ENCODE peak calls at places on chromosome 5, in ten cellular contexts. One of them, this sample, is unnamed.

GRCh38 chr5:178453224-178453623 is 137.0 kb downstream of the COL23A1 start:
- DNase-seq in adrenal gland: no peak
- DNase-seq in heart left ventricle: no peak
- DNase-seq in AG04450: no peak
- DNase-seq in ovary: no peak
- DNase-seq in uterus: no peak
- DNase-seq in right atrium auricular region: no peak
- DNase-seq in suprapubic skin: no peak
- DNase-seq in HCT116: no peak
- DNase-seq in PC-3: peak
- DNase-seq in this sample: peak

GRCh38 chr5:76692651-76693050 is 23.3 kb upstream of the F2R start:
- DNase-seq in heart left ventricle: no peak
- DNase-seq in adrenal gland: no peak
- DNase-seq in right atrium auricular region: no peak
- DNase-seq in ovary: no peak
- DNase-seq in HCT116: no peak
- DNase-seq in PC-3: no peak
- DNase-seq in suprapubic skin: no peak
- DNase-seq in AG04450: no peak
- DNase-seq in uterus: no peak
- DNase-seq in this sample: no peak

GRCh38 chr5:137470111-137470920 is 28.8 kb downstream of the SPOCK1 start:
- DNase-seq in right atrium auricular region: peak
- DNase-seq in PC-3: peak
- DNase-seq in ovary: no peak
- DNase-seq in uterus: no peak
- DNase-seq in adrenal gland: peak
- DNase-seq in heart left ventricle: peak
- DNase-seq in AG04450: peak
- DNase-seq in suprapubic skin: peak
- DNase-seq in HCT116: no peak
- DNase-seq in this sample: no peak

GRCh38 chr5:149667084-149667826 is 62.9 kb upstream of the PPARGC1B start:
- DNase-seq in PC-3: peak
- DNase-seq in AG04450: no peak
- DNase-seq in adrenal gland: peak
- DNase-seq in ovary: no peak
- DNase-seq in uterus: no peak
- DNase-seq in suprapubic skin: no peak
- DNase-seq in heart left ventricle: no peak
- DNase-seq in HCT116: peak
- DNase-seq in right atrium auricular region: no peak
- DNase-seq in this sample: no peak

GRCh38 chr5:113202904-113203716 is 226.5 kb downstream of the DCP2 start:
- DNase-seq in ovary: peak
- DNase-seq in PC-3: no peak
- DNase-seq in uterus: no peak
- DNase-seq in HCT116: peak
- DNase-seq in suprapubic skin: peak
- DNase-seq in AG04450: no peak
- DNase-seq in heart left ventricle: peak
- DNase-seq in right atrium auricular region: peak
- DNase-seq in adrenal gland: no peak
- DNase-seq in this sample: peak

GRCh38 chr5:66246621-66247020 is 102.5 kb downstream of the SREK1 start:
- DNase-seq in uterus: no peak
- DNase-seq in ovary: no peak
- DNase-seq in AG04450: peak
- DNase-seq in PC-3: peak
- DNase-seq in adrenal gland: no peak
- DNase-seq in right atrium auricular region: no peak
- DNase-seq in HCT116: no peak
- DNase-seq in suprapubic skin: no peak
- DNase-seq in heart left ventricle: no peak
- DNase-seq in this sample: no peak

GRCh38 chr5:139652788-139653241 is 4.7 kb downstream of the CXXC5 start:
- DNase-seq in adrenal gland: no peak
- DNase-seq in ovary: no peak
- DNase-seq in HCT116: no peak
- DNase-seq in uterus: no peak
- DNase-seq in right atrium auricular region: no peak
- DNase-seq in PC-3: no peak
- DNase-seq in heart left ventricle: no peak
- DNase-seq in suprapubic skin: no peak
- DNase-seq in AG04450: no peak
- DNase-seq in this sample: no peak

GRCh38 chr5:94154672-94155071 is 413.3 kb upstream of the POU5F2 start:
- DNase-seq in PC-3: no peak
- DNase-seq in heart left ventricle: no peak
- DNase-seq in right atrium auricular region: no peak
- DNase-seq in AG04450: no peak
- DNase-seq in adrenal gland: no peak
- DNase-seq in ovary: no peak
- DNase-seq in uterus: no peak
- DNase-seq in HCT116: no peak
- DNase-seq in suprapubic skin: no peak
- DNase-seq in this sample: no peak

GRCh38 chr5:42655982-42656660 is 100.5 kb upstream of the CCDC152 start:
- DNase-seq in AG04450: no peak
- DNase-seq in heart left ventricle: no peak
- DNase-seq in uterus: no peak
- DNase-seq in HCT116: no peak
- DNase-seq in ovary: no peak
- DNase-seq in adrenal gland: peak
- DNase-seq in PC-3: peak
- DNase-seq in suprapubic skin: no peak
- DNase-seq in right atrium auricular region: no peak
- DNase-seq in this sample: no peak

GRCh38 chr5:37816883-37817282 is 23.0 kb downstream of the GDNF start:
- DNase-seq in right atrium auricular region: no peak
- DNase-seq in AG04450: no peak
- DNase-seq in suprapubic skin: no peak
- DNase-seq in adrenal gland: no peak
- DNase-seq in heart left ventricle: no peak
- DNase-seq in HCT116: no peak
- DNase-seq in uterus: no peak
- DNase-seq in PC-3: no peak
- DNase-seq in ovary: no peak
- DNase-seq in this sample: no peak

GRCh38 chr5:170636206-170636605 is 132.4 kb downstream of the KCNIP1 start:
- DNase-seq in right atrium auricular region: no peak
- DNase-seq in AG04450: no peak
- DNase-seq in ovary: no peak
- DNase-seq in uterus: no peak
- DNase-seq in heart left ventricle: no peak
- DNase-seq in adrenal gland: no peak
- DNase-seq in HCT116: no peak
- DNase-seq in suprapubic skin: no peak
- DNase-seq in PC-3: no peak
- DNase-seq in this sample: peak

GRCh38 chr5:59620535-59621212 is 272.9 kb downstream of the PDE4D start:
- DNase-seq in PC-3: no peak
- DNase-seq in AG04450: no peak
- DNase-seq in right atrium auricular region: no peak
- DNase-seq in HCT116: no peak
- DNase-seq in uterus: no peak
- DNase-seq in adrenal gland: no peak
- DNase-seq in heart left ventricle: no peak
- DNase-seq in ovary: no peak
- DNase-seq in suprapubic skin: no peak
- DNase-seq in this sample: no peak

GRCh38 chr5:120528609-120529008 is 64.5 kb downstream of the PRR16 start:
- DNase-seq in suprapubic skin: no peak
- DNase-seq in AG04450: no peak
- DNase-seq in HCT116: no peak
- DNase-seq in PC-3: no peak
- DNase-seq in uterus: no peak
- DNase-seq in right atrium auricular region: no peak
- DNase-seq in adrenal gland: no peak
- DNase-seq in heart left ventricle: no peak
- DNase-seq in ovary: no peak
- DNase-seq in this sample: no peak

GRCh38 chr5:69331528-69332445 is 814 bp downstream of the CCDC125 start:
- DNase-seq in heart left ventricle: no peak
- DNase-seq in adrenal gland: no peak
- DNase-seq in PC-3: peak
- DNase-seq in HCT116: no peak
- DNase-seq in ovary: no peak
- DNase-seq in AG04450: no peak
- DNase-seq in uterus: no peak
- DNase-seq in suprapubic skin: no peak
- DNase-seq in right atrium auricular region: no peak
- DNase-seq in this sample: no peak

GRCh38 chr5:93746406-93747056 is 5.1 kb upstream of the POU5F2 start:
- DNase-seq in ovary: no peak
- DNase-seq in AG04450: no peak
- DNase-seq in PC-3: peak
- DNase-seq in adrenal gland: no peak
- DNase-seq in heart left ventricle: no peak
- DNase-seq in right atrium auricular region: no peak
- DNase-seq in suprapubic skin: no peak
- DNase-seq in uterus: no peak
- DNase-seq in HCT116: no peak
- DNase-seq in this sample: no peak

GRCh38 chr5:146635443-146635842 is 119.5 kb upstream of the GPR151 start:
- DNase-seq in ovary: no peak
- DNase-seq in suprapubic skin: no peak
- DNase-seq in uterus: no peak
- DNase-seq in right atrium auricular region: no peak
- DNase-seq in HCT116: no peak
- DNase-seq in adrenal gland: no peak
- DNase-seq in AG04450: no peak
- DNase-seq in PC-3: no peak
- DNase-seq in heart left ventricle: no peak
- DNase-seq in this sample: no peak

DNA sequence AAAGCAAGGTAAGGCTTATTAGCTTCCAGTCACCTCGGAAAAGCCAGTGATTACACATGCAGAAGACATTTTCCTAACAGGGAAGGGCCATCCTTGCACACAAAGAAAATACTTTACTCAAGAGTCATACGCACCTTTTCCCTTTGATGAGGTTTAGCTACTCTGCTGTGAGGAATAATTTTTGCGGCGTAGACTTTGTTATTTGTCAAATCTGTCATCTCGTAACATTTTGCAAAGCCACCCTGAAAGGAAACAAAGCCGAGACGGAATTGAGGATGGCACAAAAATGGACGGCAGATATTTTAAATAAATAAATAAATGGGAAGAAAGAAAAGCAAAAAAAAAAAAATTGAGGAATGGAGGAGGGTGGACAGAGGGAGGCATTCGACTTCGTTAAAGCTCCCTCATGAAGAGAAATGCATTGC is 1.0 kb downstream of the PLK2 start:
- DNase-seq in ovary: no peak
- DNase-seq in adrenal gland: no peak
- DNase-seq in heart left ventricle: no peak
- DNase-seq in AG04450: no peak
- DNase-seq in uterus: no peak
- DNase-seq in right atrium auricular region: no peak
- DNase-seq in suprapubic skin: no peak
- DNase-seq in HCT116: peak
- DNase-seq in PC-3: peak
- DNase-seq in this sample: no peak
- H3K27ac ChIP-seq in ovary: no peak
- H3K27ac ChIP-seq in adrenal gland: peak
- H3K27ac ChIP-seq in heart left ventricle: peak
- H3K27ac ChIP-seq in AG04450: peak
- H3K27ac ChIP-seq in uterus: peak
- H3K27ac ChIP-seq in right atrium auricular region: peak
- H3K27ac ChIP-seq in suprapubic skin: peak
- H3K27ac ChIP-seq in HCT116: peak
- H3K27ac ChIP-seq in PC-3: peak
- H3K27ac ChIP-seq in this sample: peak

GRCh38 chr5:1401681-1402096 is 43.6 kb downstream of the SLC6A3 start:
- DNase-seq in heart left ventricle: no peak
- DNase-seq in adrenal gland: no peak
- DNase-seq in AG04450: no peak
- DNase-seq in suprapubic skin: no peak
- DNase-seq in ovary: no peak
- DNase-seq in right atrium auricular region: no peak
- DNase-seq in PC-3: no peak
- DNase-seq in HCT116: no peak
- DNase-seq in uterus: no peak
- DNase-seq in this sample: no peak
- TF ChIP-seq CTCF in heart left ventricle: no peak
- TF ChIP-seq CTCF in adrenal gland: no peak
- TF ChIP-seq CTCF in AG04450: no peak
- TF ChIP-seq CTCF in suprapubic skin: no peak
- TF ChIP-seq CTCF in ovary: no peak
- TF ChIP-seq CTCF in right atrium auricular region: no peak
- TF ChIP-seq CTCF in PC-3: no peak
- TF ChIP-seq CTCF in HCT116: no peak
- TF ChIP-seq CTCF in uterus: no peak
- TF ChIP-seq CTCF in this sample: no peak

DNA sequence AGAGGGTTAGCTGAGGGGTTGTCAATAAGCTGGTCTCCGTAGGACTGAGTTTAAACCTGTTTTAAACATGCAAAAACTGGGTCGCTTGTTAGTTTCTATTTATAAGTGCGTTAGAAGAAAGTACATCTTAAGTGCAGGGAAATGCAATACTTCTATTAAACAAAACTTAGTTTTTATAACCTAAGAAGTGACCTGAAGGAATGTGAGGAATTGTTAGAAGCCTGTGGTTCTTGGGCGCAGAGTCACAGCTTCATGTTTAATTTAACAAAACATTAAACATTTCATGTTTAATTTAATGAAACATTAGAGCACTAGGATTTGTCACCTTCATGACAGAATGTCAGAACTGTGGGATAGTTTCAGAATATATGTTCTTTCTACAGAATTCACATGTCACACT is 469.2 kb upstream of the WWC1 start:
- DNase-seq in suprapubic skin: no peak
- DNase-seq in adrenal gland: no peak
- DNase-seq in HCT116: no peak
- DNase-seq in uterus: no peak
- DNase-seq in heart left ventricle: no peak
- DNase-seq in right atrium auricular region: no peak
- DNase-seq in PC-3: no peak
- DNase-seq in ovary: no peak
- DNase-seq in AG04450: no peak
- DNase-seq in this sample: no peak
- H3K4me3 ChIP-seq in suprapubic skin: peak
- H3K4me3 ChIP-seq in adrenal gland: no peak
- H3K4me3 ChIP-seq in HCT116: no peak
- H3K4me3 ChIP-seq in uterus: no peak
- H3K4me3 ChIP-seq in heart left ventricle: no peak
- H3K4me3 ChIP-seq in right atrium auricular region: no peak
- H3K4me3 ChIP-seq in PC-3: no peak
- H3K4me3 ChIP-seq in ovary: no peak
- H3K4me3 ChIP-seq in AG04450: no peak
- H3K4me3 ChIP-seq in this sample: no peak

DNA sequence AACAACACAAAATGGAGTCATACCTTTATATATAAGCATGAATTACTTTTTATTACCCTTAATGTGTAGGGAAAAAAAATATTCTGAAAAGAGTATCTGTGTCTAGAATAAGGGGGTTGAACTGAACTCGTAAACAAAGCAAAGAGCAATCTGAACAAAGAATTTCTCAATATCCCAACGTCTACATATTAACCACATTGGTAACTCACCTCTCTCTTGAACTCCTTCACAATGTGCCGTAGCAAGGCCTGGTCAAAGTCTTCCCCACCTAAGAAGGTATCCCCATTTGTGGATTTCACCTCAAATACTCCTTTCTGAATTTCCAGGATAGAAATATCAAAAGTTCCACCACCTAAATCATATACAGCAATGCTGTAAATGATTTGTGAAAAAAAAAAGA is 8.4 kb downstream of the HSPA9 start:
- DNase-seq in AG04450: no peak
- DNase-seq in suprapubic skin: no peak
- DNase-seq in heart left ventricle: no peak
- DNase-seq in adrenal gland: no peak
- DNase-seq in PC-3: no peak
- DNase-seq in ovary: no peak
- DNase-seq in uterus: no peak
- DNase-seq in HCT116: no peak
- DNase-seq in right atrium auricular region: no peak
- DNase-seq in this sample: no peak
- H3K27ac ChIP-seq in AG04450: no peak
- H3K27ac ChIP-seq in suprapubic skin: no peak
- H3K27ac ChIP-seq in heart left ventricle: no peak
- H3K27ac ChIP-seq in adrenal gland: no peak
- H3K27ac ChIP-seq in PC-3: no peak
- H3K27ac ChIP-seq in ovary: no peak
- H3K27ac ChIP-seq in uterus: no peak
- H3K27ac ChIP-seq in HCT116: no peak
- H3K27ac ChIP-seq in right atrium auricular region: no peak
- H3K27ac ChIP-seq in this sample: no peak

This sample was measured in coronary artery.